ENCODE peak calls at places on chromosomes 11 and 22, in four cellular contexts. G is germinal center, O is NCI-H526, Y is posterior cingulate gyrus. R is an unnamed sample.
A peak's percentile ranks its signal among the peaks of the same experiment; 100 is the strongest.

GRCh38 chr22:48744283-48744641 is 1083.4 kb downstream of the BRD1 start:
- DNase-seq in Y (no peak), O (no peak), G (no peak), R (no peak)

GRCh38 chr11:2305862-2306823 is 4.3 kb downstream of the TSPAN32 start:
- DNase-seq in Y (no peak), G (no peak), O (no peak), R (no peak)

GRCh38 chr22:33105501-33105911 is 47.3 kb upstream of the SYN3 start:
- DNase-seq in Y (peak; percentile 45), G (no peak), O (no peak), R (no peak)

GRCh38 chr11:118245946-118246562 is 6.1 kb downstream of the MPZL3 start:
- DNase-seq in G (no peak), O (no peak), Y (no peak), R (no peak)

GRCh38 chr11:29481721-29482120 is 535.1 kb downstream of the KCNA4 start:
- DNase-seq in O (no peak), G (no peak), Y (no peak), R (no peak)

GRCh38 chr11:122486793-122487495 is 168.6 kb upstream of the UBASH3B start:
- DNase-seq in O (no peak), G (no peak), Y (no peak), R (no peak)

GRCh38 chr11:75563978-75564552 is 2.0 kb downstream of the SERPINH1 start:
- DNase-seq in O (no peak), Y (no peak), G (no peak), R (no peak)

GRCh38 chr11:114764563-114764962 is 86.2 kb downstream of the NXPE2 start:
- DNase-seq in O (no peak), G (no peak), Y (no peak), R (no peak)

GRCh38 chr22:37045958-37046357 is 5.6 kb upstream of the KCTD17 start:
- DNase-seq in O (no peak), Y (no peak), G (peak; percentile 39), R (no peak)

GRCh38 chr22:27474711-27475547 is 326.6 kb downstream of the MN1 start:
- DNase-seq in G (no peak), O (peak; percentile 16), Y (no peak), R (no peak)

GRCh38 chr11:82038151-82038550 is 695.5 kb downstream of the FAM181B start:
- DNase-seq in O (no peak), G (no peak), Y (no peak), R (no peak)

GRCh38 chr22:48947636-48948035 is 880.0 kb downstream of the BRD1 start:
- DNase-seq in Y (no peak), G (no peak), O (no peak), R (no peak)

GRCh38 chr11:12264361-12264760 is 113.0 kb upstream of the PARVA start:
- DNase-seq in O (no peak), G (no peak), Y (no peak), R (no peak)

GRCh38 chr11:123654566-123655081 is at the start of gene SCN3B:
- DNase-seq in Y (peak; percentile 65), G (peak; percentile 45), O (peak; percentile 97), R (no peak)

GRCh38 chr22:50012201-50013181 is at the start of gene IL17REL:
- DNase-seq in G (no peak), Y (no peak), O (no peak), R (no peak)

GRCh38 chr11:6572215-6572614 is 31.2 kb downstream of the RRP8 start:
- DNase-seq in G (no peak), O (no peak), Y (no peak), R (no peak)

GRCh38 chr11:76791861-76792260 is 8.7 kb downstream of the TSKU start:
- DNase-seq in Y (no peak), O (no peak), G (no peak), R (no peak)

GRCh38 chr22:44638966-44639739 is 62.9 kb upstream of the PRR5 start:
- DNase-seq in O (no peak), Y (peak; percentile 62), G (no peak), R (no peak)

GRCh38 chr11:58061813-58062212 is 31.1 kb downstream of the OR6Q1 start:
- DNase-seq in O (no peak), Y (no peak), G (no peak), R (no peak)

GRCh38 chr11:64356498-64357411 is 2.2 kb upstream of the RPS6KA4 start:
- DNase-seq in O (peak; percentile 67), Y (no peak), G (no peak), R (no peak)

GRCh38 chr22:22371031-22371541 is 126.5 kb downstream of the VPREB1 start:
- DNase-seq in O (no peak), Y (no peak), G (peak; percentile 36), R (no peak)

GRCh38 chr11:88604255-88604654 is 266.7 kb upstream of the CTSC start:
- DNase-seq in O (no peak), Y (no peak), G (no peak), R (no peak)

GRCh38 chr11:83971063-83971462 is 684.9 kb upstream of the CCDC90B start:
- DNase-seq in Y (no peak), O (no peak), G (no peak), R (no peak)

GRCh38 chr11:65594991-65595920 is at the start of gene KCNK7:
- DNase-seq in O (no peak), Y (no peak), G (no peak), R (no peak)

GRCh38 chr11:94586546-94586945 is 19.4 kb downstream of the PIWIL4 start:
- DNase-seq in O (no peak), Y (no peak), G (no peak), R (no peak)

GRCh38 chr11:34492806-34493414 is 20.7 kb downstream of the ELF5 start:
- DNase-seq in G (peak; percentile 47), Y (no peak), O (peak; percentile 68), R (peak; percentile 39)

R was measured in GM19239.